ENCODE peak calls at places on chromosomes 16 and 17, in seven cellular contexts. One of them, this sample, is unnamed.
A peak's percentile ranks its signal among the peaks of the same experiment; 100 is the strongest.

GRCh38 chr16:4529085-4530060 is 9.2 kb downstream of the CDIP1 start:
- DNase-seq in stomach: no peak
- DNase-seq in spleen: no peak
- DNase-seq in A549: no peak
- DNase-seq in lower leg skin: no peak
- DNase-seq in breast epithelium: no peak
- DNase-seq in brain microvascular endothelial cell: peak; percentile 42
- DNase-seq in this sample: peak; percentile 62

GRCh38 chr17:14429084-14429483 is 128.2 kb downstream of the HS3ST3B1 start:
- DNase-seq in stomach: no peak
- DNase-seq in spleen: no peak
- DNase-seq in A549: no peak
- DNase-seq in lower leg skin: no peak
- DNase-seq in breast epithelium: no peak
- DNase-seq in brain microvascular endothelial cell: no peak
- DNase-seq in this sample: no peak

GRCh38 chr16:56614549-56614991 is 6.2 kb downstream of the MT2A start:
- DNase-seq in stomach: no peak
- DNase-seq in spleen: no peak
- DNase-seq in A549: peak; percentile 37
- DNase-seq in lower leg skin: no peak
- DNase-seq in breast epithelium: no peak
- DNase-seq in brain microvascular endothelial cell: peak; percentile 61
- DNase-seq in this sample: peak; percentile 68

GRCh38 chr17:63082273-63082861 is 116.3 kb downstream of the TANC2 start:
- DNase-seq in stomach: no peak
- DNase-seq in spleen: no peak
- DNase-seq in A549: peak; percentile 26
- DNase-seq in lower leg skin: no peak
- DNase-seq in breast epithelium: no peak
- DNase-seq in brain microvascular endothelial cell: peak; percentile 18
- DNase-seq in this sample: peak; percentile 74

GRCh38 chr16:30651124-30652004 is 604 bp downstream of the PRR14 start:
- DNase-seq in stomach: peak; percentile 76
- DNase-seq in spleen: peak; percentile 95
- DNase-seq in A549: peak; percentile 73
- DNase-seq in lower leg skin: peak; percentile 94
- DNase-seq in breast epithelium: no peak
- DNase-seq in brain microvascular endothelial cell: peak; percentile 13
- DNase-seq in this sample: peak; percentile 60

GRCh38 chr17:47806913-47807255 is 14.7 kb downstream of the OSBPL7 start:
- DNase-seq in stomach: peak; percentile 21
- DNase-seq in spleen: no peak
- DNase-seq in A549: no peak
- DNase-seq in lower leg skin: peak; percentile 58
- DNase-seq in breast epithelium: no peak
- DNase-seq in brain microvascular endothelial cell: no peak
- DNase-seq in this sample: no peak

GRCh38 chr16:68375801-68376536 is 65.2 kb downstream of the PRMT7 start:
- DNase-seq in stomach: no peak
- DNase-seq in spleen: no peak
- DNase-seq in A549: no peak
- DNase-seq in lower leg skin: no peak
- DNase-seq in breast epithelium: no peak
- DNase-seq in brain microvascular endothelial cell: no peak
- DNase-seq in this sample: no peak

GRCh38 chr17:63483038-63483437 is 6.2 kb downstream of the ACE start:
- DNase-seq in stomach: no peak
- DNase-seq in spleen: no peak
- DNase-seq in A549: no peak
- DNase-seq in lower leg skin: no peak
- DNase-seq in breast epithelium: no peak
- DNase-seq in brain microvascular endothelial cell: no peak
- DNase-seq in this sample: no peak

GRCh38 chr17:15463363-15463762 is 4.1 kb downstream of the CDRT4 start:
- DNase-seq in stomach: peak; percentile 41
- DNase-seq in spleen: no peak
- DNase-seq in A549: peak; percentile 44
- DNase-seq in lower leg skin: no peak
- DNase-seq in breast epithelium: peak; percentile 68
- DNase-seq in brain microvascular endothelial cell: peak; percentile 33
- DNase-seq in this sample: peak; percentile 71

GRCh38 chr17:81364278-81365147 is 30.7 kb upstream of the BAHCC1 start:
- DNase-seq in stomach: no peak
- DNase-seq in spleen: peak; percentile 54
- DNase-seq in A549: no peak
- DNase-seq in lower leg skin: no peak
- DNase-seq in breast epithelium: no peak
- DNase-seq in brain microvascular endothelial cell: no peak
- DNase-seq in this sample: no peak

GRCh38 chr17:42675984-42676423 is 790 bp downstream of the PLEKHH3 start:
- DNase-seq in stomach: peak; percentile 82
- DNase-seq in spleen: peak; percentile 87
- DNase-seq in A549: peak; percentile 47
- DNase-seq in lower leg skin: peak; percentile 94
- DNase-seq in breast epithelium: peak; percentile 75
- DNase-seq in brain microvascular endothelial cell: no peak
- DNase-seq in this sample: peak; percentile 56

GRCh38 chr16:50311891-50312501 is 45.6 kb downstream of the ADCY7 start:
- DNase-seq in stomach: peak; percentile 22
- DNase-seq in spleen: peak; percentile 67
- DNase-seq in A549: no peak
- DNase-seq in lower leg skin: peak; percentile 70
- DNase-seq in breast epithelium: no peak
- DNase-seq in brain microvascular endothelial cell: no peak
- DNase-seq in this sample: no peak

GRCh38 chr17:4394208-4395110 is 28.0 kb upstream of the UBE2G1 start:
- DNase-seq in stomach: no peak
- DNase-seq in spleen: no peak
- DNase-seq in A549: no peak
- DNase-seq in lower leg skin: no peak
- DNase-seq in breast epithelium: peak; percentile 43
- DNase-seq in brain microvascular endothelial cell: no peak
- DNase-seq in this sample: no peak

GRCh38 chr17:57413848-57414651 is 157.7 kb downstream of the MSI2 start:
- DNase-seq in stomach: no peak
- DNase-seq in spleen: no peak
- DNase-seq in A549: peak; percentile 67
- DNase-seq in lower leg skin: no peak
- DNase-seq in breast epithelium: no peak
- DNase-seq in brain microvascular endothelial cell: no peak
- DNase-seq in this sample: no peak

GRCh38 chr17:83177611-83178532 is 98.5 kb downstream of the METRNL start:
- DNase-seq in stomach: no peak
- DNase-seq in spleen: peak; percentile 67
- DNase-seq in A549: no peak
- DNase-seq in lower leg skin: peak; percentile 80
- DNase-seq in breast epithelium: peak; percentile 9
- DNase-seq in brain microvascular endothelial cell: no peak
- DNase-seq in this sample: no peak

GRCh38 chr16:57381791-57382534 is 9.7 kb downstream of the CX3CL1 start:
- DNase-seq in stomach: no peak
- DNase-seq in spleen: no peak
- DNase-seq in A549: no peak
- DNase-seq in lower leg skin: no peak
- DNase-seq in breast epithelium: no peak
- DNase-seq in brain microvascular endothelial cell: no peak
- DNase-seq in this sample: no peak

GRCh38 chr16:921321-921905 is 49.4 kb downstream of the LMF1 start:
- DNase-seq in stomach: no peak
- DNase-seq in spleen: peak; percentile 64
- DNase-seq in A549: no peak
- DNase-seq in lower leg skin: no peak
- DNase-seq in breast epithelium: no peak
- DNase-seq in brain microvascular endothelial cell: no peak
- DNase-seq in this sample: no peak

DNA sequence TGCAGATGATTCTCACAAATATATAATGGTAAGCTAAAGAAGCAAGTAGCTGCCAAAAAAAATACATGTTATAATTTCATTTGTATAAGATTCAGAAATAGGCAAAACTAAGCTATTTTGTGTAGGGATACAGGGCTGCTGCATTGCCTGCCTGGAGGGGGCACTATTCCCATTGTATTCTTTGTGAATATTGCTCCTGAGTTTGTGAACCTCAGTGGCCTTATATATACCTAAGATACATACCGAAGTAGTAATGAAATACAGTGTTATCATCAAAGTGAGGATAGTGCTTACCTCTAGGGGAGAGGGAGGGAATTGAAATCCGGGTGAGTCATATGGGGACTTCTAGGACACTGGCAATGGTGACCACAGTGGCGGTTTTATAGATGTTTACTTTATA is 53.5 kb downstream of the C17orf58 start:
- DNase-seq in stomach: no peak
- DNase-seq in spleen: no peak
- DNase-seq in A549: peak; percentile 32
- DNase-seq in lower leg skin: no peak
- DNase-seq in breast epithelium: no peak
- DNase-seq in brain microvascular endothelial cell: no peak
- DNase-seq in this sample: peak; percentile 40
- TF ChIP-seq CTCF in stomach: no peak
- TF ChIP-seq CTCF in spleen: no peak
- TF ChIP-seq CTCF in A549: peak; percentile 49
- TF ChIP-seq CTCF in lower leg skin: no peak
- TF ChIP-seq CTCF in breast epithelium: peak; percentile 11
- TF ChIP-seq CTCF in brain microvascular endothelial cell: peak; percentile 68
- TF ChIP-seq CTCF in this sample: peak; percentile 75

GRCh38 chr17:27082775-27083154 is 211.1 kb upstream of the WSB1 start:
- DNase-seq in stomach: no peak
- DNase-seq in spleen: no peak
- DNase-seq in A549: no peak
- DNase-seq in lower leg skin: peak; percentile 65
- DNase-seq in breast epithelium: no peak
- DNase-seq in brain microvascular endothelial cell: no peak
- DNase-seq in this sample: no peak

GRCh38 chr17:27083408-27084185 is 210.3 kb upstream of the WSB1 start:
- DNase-seq in stomach: no peak
- DNase-seq in spleen: no peak
- DNase-seq in A549: no peak
- DNase-seq in lower leg skin: peak; percentile 72
- DNase-seq in breast epithelium: no peak
- DNase-seq in brain microvascular endothelial cell: no peak
- DNase-seq in this sample: no peak

GRCh38 chr17:27081002-27081638 is 212.8 kb upstream of the WSB1 start:
- DNase-seq in stomach: no peak
- DNase-seq in spleen: no peak
- DNase-seq in A549: no peak
- DNase-seq in lower leg skin: no peak
- DNase-seq in breast epithelium: no peak
- DNase-seq in brain microvascular endothelial cell: no peak
- DNase-seq in this sample: no peak

GRCh38 chr17:27079660-27080059 is 214.3 kb upstream of the WSB1 start:
- DNase-seq in stomach: no peak
- DNase-seq in spleen: no peak
- DNase-seq in A549: no peak
- DNase-seq in lower leg skin: no peak
- DNase-seq in breast epithelium: no peak
- DNase-seq in brain microvascular endothelial cell: no peak
- DNase-seq in this sample: no peak

GRCh38 chr17:27082023-27082774 is 211.7 kb upstream of the WSB1 start:
- DNase-seq in stomach: no peak
- DNase-seq in spleen: no peak
- DNase-seq in A549: no peak
- DNase-seq in lower leg skin: peak; percentile 64
- DNase-seq in breast epithelium: no peak
- DNase-seq in brain microvascular endothelial cell: no peak
- DNase-seq in this sample: no peak
- H3K4me3 ChIP-seq in stomach: no peak overlapping the region
- H3K4me3 ChIP-seq in spleen: no peak overlapping the region
- H3K4me3 ChIP-seq in A549: no peak overlapping the region
- H3K4me3 ChIP-seq in lower leg skin: no peak overlapping the region
- H3K4me3 ChIP-seq in breast epithelium: no peak overlapping the region
- H3K4me3 ChIP-seq in brain microvascular endothelial cell: no peak overlapping the region
- H3K4me3 ChIP-seq in this sample: no peak overlapping the region

DNA sequence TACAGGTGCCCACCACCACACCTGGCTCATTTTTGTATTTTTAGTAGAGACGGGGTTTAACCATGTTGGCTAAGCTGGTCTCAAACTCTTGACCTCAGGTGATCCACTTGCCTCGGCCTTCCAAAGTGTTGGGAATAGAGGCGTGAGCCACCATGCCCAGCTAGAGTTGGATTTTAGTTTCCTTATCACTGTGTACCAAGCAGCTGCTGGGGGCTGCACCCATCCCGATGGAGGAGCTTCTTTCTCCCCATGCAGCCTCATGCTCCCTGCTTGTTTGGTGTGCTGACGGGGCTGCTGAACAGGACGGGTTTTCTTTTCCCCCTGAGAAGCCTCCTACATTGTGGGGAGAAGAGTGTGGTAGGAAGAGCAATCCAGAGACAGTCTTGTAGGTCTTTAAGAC is 173.2 kb downstream of the LGALS9B start:
- DNase-seq in stomach: no peak
- DNase-seq in spleen: no peak
- DNase-seq in A549: no peak
- DNase-seq in lower leg skin: peak; percentile 43
- DNase-seq in breast epithelium: no peak
- DNase-seq in brain microvascular endothelial cell: no peak
- DNase-seq in this sample: no peak
- TF ChIP-seq CTCF in stomach: no peak
- TF ChIP-seq CTCF in spleen: no peak
- TF ChIP-seq CTCF in A549: no peak
- TF ChIP-seq CTCF in lower leg skin: no peak
- TF ChIP-seq CTCF in breast epithelium: no peak
- TF ChIP-seq CTCF in brain microvascular endothelial cell: no peak
- TF ChIP-seq CTCF in this sample: no peak

DNA sequence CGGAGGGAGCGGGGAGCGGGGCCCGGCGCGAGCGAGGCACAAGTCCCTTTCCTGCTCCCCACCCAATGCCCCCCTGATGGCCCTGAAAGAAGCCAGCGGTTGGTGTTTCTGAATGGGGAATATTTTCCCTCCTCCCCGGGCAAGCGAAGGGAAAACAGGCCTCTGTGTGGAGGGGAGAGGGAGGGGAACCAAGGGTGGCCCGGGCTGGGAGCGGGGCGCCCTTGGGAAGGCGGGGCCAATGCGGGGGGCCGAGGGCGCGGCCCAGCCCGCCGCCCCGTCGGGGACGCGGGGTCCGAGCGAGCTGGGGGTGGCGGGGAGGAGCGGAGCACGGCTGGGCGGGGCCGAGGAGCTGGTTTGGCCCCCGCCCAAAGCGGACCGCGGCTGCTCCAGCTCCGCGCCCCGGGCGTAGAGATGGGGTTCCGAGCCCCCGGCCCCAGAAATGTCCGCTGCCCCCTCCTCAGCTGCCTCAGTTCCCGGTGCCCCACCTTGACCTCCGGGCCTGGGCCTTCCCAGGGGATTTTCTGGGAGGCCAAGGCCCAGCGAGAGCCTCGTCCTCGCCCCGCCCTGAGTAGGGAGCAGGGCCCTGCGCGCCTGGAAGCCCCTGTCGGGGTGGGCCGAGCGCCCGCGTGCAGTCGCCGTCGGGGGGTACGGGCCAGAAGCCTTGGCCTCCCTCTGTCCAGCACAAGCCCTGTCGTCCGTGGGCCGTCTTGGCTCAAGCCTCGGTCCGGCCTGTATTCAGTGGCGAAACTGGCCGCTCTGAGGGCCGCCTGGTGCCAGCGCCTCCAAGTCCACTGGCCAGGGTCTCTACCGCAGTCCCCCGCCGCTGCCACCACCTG is 3.9 kb upstream of the HEXIM1 start:
- DNase-seq in stomach: peak; percentile 54
- DNase-seq in spleen: peak; percentile 87
- DNase-seq in A549: no peak
- DNase-seq in lower leg skin: peak; percentile 92
- DNase-seq in breast epithelium: no peak
- DNase-seq in brain microvascular endothelial cell: no peak
- DNase-seq in this sample: no peak
- H3K4me3 ChIP-seq in stomach: peak overlapping the region; percentile 56
- H3K4me3 ChIP-seq in spleen: peak overlapping the region; percentile 27
- H3K4me3 ChIP-seq in A549: no peak overlapping the region
- H3K4me3 ChIP-seq in lower leg skin: peak overlapping the region; percentile 27
- H3K4me3 ChIP-seq in breast epithelium: peak overlapping the region; percentile 75
- H3K4me3 ChIP-seq in brain microvascular endothelial cell: peak overlapping the region; percentile 47
- H3K4me3 ChIP-seq in this sample: peak overlapping the region; percentile 57

GRCh38 chr16:88697831-88698693 is 8.1 kb downstream of the RNF166 start:
- DNase-seq in stomach: no peak
- DNase-seq in spleen: no peak
- DNase-seq in A549: no peak
- DNase-seq in lower leg skin: no peak
- DNase-seq in breast epithelium: no peak
- DNase-seq in brain microvascular endothelial cell: no peak
- DNase-seq in this sample: no peak
- TF ChIP-seq CTCF in stomach: peak; percentile 21
- TF ChIP-seq CTCF in spleen: peak; percentile 23
- TF ChIP-seq CTCF in A549: peak; percentile 37
- TF ChIP-seq CTCF in lower leg skin: no peak
- TF ChIP-seq CTCF in breast epithelium: no peak
- TF ChIP-seq CTCF in brain microvascular endothelial cell: peak; percentile 64
- TF ChIP-seq CTCF in this sample: peak; percentile 44

This sample was measured in choroid plexus epithelial cell.